ENCODE peak calls at places on chromosomes 4 and X, in five cellular contexts. Y is upper lobe of left lung, A is A549, P is ovary, N is sigmoid colon. I is an unnamed sample.

GRCh38 chrX:17242470-17242869 is 132.5 kb upstream of the NHS start:
- DNase-seq in Y (no peak), P (peak), A (no peak), N (no peak), I (no peak)

GRCh38 chr4:64158648-64159326 is 250.5 kb downstream of the TECRL start:
- DNase-seq in N (no peak), A (peak), P (peak), Y (no peak), I (no peak)

GRCh38 chr4:94516067-94516466 is 64.3 kb downstream of the PDLIM5 start:
- DNase-seq in P (no peak), Y (no peak), N (no peak), A (no peak), I (no peak)

GRCh38 chrX:37926700-37927099 is 79.3 kb upstream of the DYNLT3 start:
- DNase-seq in A (peak), P (no peak), N (no peak), Y (no peak), I (no peak)

GRCh38 chr4:119310826-119311225 is 11.1 kb downstream of the FABP2 start:
- DNase-seq in P (no peak), Y (no peak), N (no peak), A (no peak), I (no peak)

GRCh38 chr4:78207951-78208350 is 150.8 kb downstream of the FRAS1 start:
- DNase-seq in A (no peak), Y (no peak), P (no peak), N (no peak), I (no peak)

GRCh38 chr4:138910914-138911336 is 104.7 kb upstream of the NOCT start:
- DNase-seq in Y (peak), A (peak), N (peak), P (peak), I (no peak)

GRCh38 chrX:132480581-132481203 is 8.1 kb downstream of the MBNL3 start:
- DNase-seq in P (no peak), N (no peak), A (no peak), Y (no peak), I (no peak)

GRCh38 chr4:118077767-118078105 is 43.5 kb downstream of the NDST3 start:
- DNase-seq in N (no peak), A (no peak), P (no peak), Y (no peak), I (no peak)

GRCh38 chr4:133584714-133585113 is 435.6 kb downstream of the PCDH10 start:
- DNase-seq in N (no peak), Y (no peak), A (no peak), P (no peak), I (no peak)

GRCh38 chrX:118520858-118521206 is 25.2 kb downstream of the DOCK11 start:
- DNase-seq in N (no peak), A (no peak), P (no peak), Y (no peak), I (no peak)

GRCh38 chrX:54708404-54708803 is 89.7 kb downstream of the ITIH6 start:
- DNase-seq in Y (no peak), N (no peak), A (no peak), P (no peak), I (no peak)

GRCh38 chr4:183838987-183839712 is 66.0 kb upstream of the STOX2 start:
- DNase-seq in P (no peak), Y (peak), N (no peak), A (no peak), I (no peak)

GRCh38 chrX:118026631-118027030 is 90.0 kb downstream of the KLHL13 start:
- DNase-seq in A (no peak), N (no peak), P (no peak), Y (no peak), I (no peak)

GRCh38 chrX:138020941-138021340 is 455.0 kb downstream of the ZIC3 start:
- DNase-seq in Y (no peak), N (no peak), A (no peak), P (no peak), I (no peak)

GRCh38 chr4:101009471-101009870 is 337.9 kb downstream of the PPP3CA start:
- DNase-seq in A (no peak), Y (no peak), P (no peak), N (no peak), I (no peak)

GRCh38 chrX:67523002-67523711 is 20.7 kb upstream of the AR start:
- DNase-seq in A (no peak), P (no peak), Y (no peak), N (no peak), I (no peak)

GRCh38 chrX:70172226-70172625 is 5.1 kb upstream of the DGAT2L6 start:
- DNase-seq in A (no peak), Y (no peak), P (no peak), N (no peak), I (no peak)

GRCh38 chr4:8383451-8384160 is 56.9 kb downstream of the ACOX3 start:
- DNase-seq in A (no peak), P (peak), N (no peak), Y (no peak), I (no peak)

GRCh38 chr4:99564921-99565320 is 1.1 kb upstream of the TRMT10A start:
- DNase-seq in A (no peak), P (no peak), Y (no peak), N (no peak), I (no peak)

GRCh38 chr4:99563310-99564186 is at the start of gene TRMT10A:
- DNase-seq in A (peak), Y (peak), P (peak), N (peak), I (peak)
- TF ChIP-seq EP300 in A (no peak), Y (peak), P (peak), N (no peak), I (no peak)

GRCh38 chr4:175646802-175647201 is 165.3 kb downstream of the GPM6A start:
- DNase-seq in N (no peak), A (no peak), P (no peak), Y (no peak), I (no peak)
- TF ChIP-seq EP300 in N (no peak), A (no peak), P (no peak), Y (no peak), I (no peak)

GRCh38 chrX:75211976-75212375 is 55.9 kb upstream of the ABCB7 start:
- DNase-seq in Y (no peak), A (no peak), P (no peak), N (no peak), I (no peak)

DNA sequence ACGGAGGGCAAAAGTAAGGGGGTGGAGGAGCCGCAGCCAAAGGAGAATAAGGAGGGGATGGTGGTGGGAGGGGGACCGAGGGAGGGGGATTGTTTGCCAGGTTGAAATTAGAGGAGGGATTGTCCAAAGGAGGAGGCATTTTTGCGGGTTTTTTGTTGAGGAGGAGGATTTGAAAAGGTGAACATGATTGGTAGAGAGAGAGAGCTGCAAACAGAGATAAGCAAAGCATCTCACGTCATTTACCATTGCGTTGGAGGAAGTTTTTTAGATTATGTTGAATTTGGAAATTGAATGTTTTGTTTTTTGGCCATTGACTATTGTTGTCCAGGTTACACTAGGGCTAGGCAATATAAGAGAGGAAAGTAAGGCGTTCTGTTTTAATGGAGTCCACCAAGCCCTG is 54.5 kb upstream of the ABCB7 start:
- DNase-seq in N (no peak), A (no peak), Y (no peak), P (no peak), I (no peak)
- TF ChIP-seq EP300 in N (no peak), A (no peak), Y (no peak), P (no peak), I (no peak)

GRCh38 chr4:38867478-38868054 is at the start of gene FAM114A1:
- DNase-seq in N (peak), A (peak), P (peak), Y (peak), I (no peak)
- TF ChIP-seq EP300 in N (no peak), A (no peak), P (no peak), Y (no peak), I (no peak)

DNA sequence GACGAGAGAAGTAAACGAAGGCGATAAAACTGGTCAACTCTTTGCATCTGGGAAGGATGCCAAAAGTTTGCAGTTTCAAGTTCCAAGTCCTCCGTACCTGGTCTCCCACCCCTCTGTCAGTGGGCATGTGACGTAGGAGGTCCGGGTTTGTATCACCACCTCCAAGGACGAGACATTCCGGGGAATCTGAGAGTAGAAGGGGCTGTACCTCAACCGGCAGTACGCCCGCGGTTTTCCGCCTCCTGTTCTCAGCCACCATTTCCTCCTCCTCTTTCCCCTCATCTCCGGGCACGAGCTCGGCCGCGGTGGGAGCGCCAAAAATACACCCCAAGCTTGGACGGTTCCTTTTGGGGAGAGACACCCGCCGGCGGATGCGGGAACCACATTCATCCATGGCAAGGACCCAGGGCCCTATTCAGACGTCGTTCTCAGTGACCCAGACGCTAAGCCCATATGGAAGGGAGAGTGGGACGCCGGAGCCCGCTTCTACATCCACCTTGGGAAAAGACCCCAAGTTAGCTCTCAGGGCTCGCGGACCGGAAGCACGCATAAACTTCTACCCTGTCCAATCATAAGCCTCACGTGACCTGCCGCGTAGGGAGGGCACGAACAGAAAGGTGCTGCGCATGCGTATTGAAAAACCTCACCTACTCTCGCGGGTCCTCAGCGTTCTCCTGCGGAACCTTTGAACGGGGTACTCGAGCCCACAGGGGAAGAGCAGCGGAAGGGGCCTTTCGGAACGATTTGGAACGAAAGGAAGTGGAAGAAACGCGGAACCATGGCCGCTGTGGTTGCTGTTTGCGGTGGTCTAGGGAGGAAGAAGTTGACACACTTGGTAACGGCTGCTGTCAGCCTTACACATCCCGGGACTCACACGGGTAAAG is at the start of the genes HELQ and MRPS18C:
- DNase-seq in N (peak), A (peak), Y (peak), P (peak), I (peak)
- TF ChIP-seq EP300 in N (no peak), A (no peak), Y (peak), P (no peak), I (no peak)

GRCh38 chr4:15778742-15779231 is 659 bp downstream of the CD38 start:
- DNase-seq in Y (peak), A (peak), N (peak), P (no peak), I (no peak)
- TF ChIP-seq EP300 in Y (no peak), A (no peak), N (no peak), P (no peak), I (no peak)

I was measured in esophagus muscularis mucosa.